ENCODE peak calls at places on chromosomes 12 and 14, in ten cellular contexts. One of them, this sample, is unnamed.

GRCh38 chr12:106084048-106084671 is 54.6 kb downstream of the NUAK1 start:
- DNase-seq in aorta: no peak
- DNase-seq in Panc1: no peak
- DNase-seq in endothelial cell: no peak
- DNase-seq in activated CD4-positive, alpha-beta T cell treated with anti-CD3 and anti-CD28 coated beads for 4 hours: no peak
- DNase-seq in COR-L47: no peak
- DNase-seq in NCI-H510A treated with DMSO at 0.1 percent for 48 hours: no peak
- DNase-seq in stomach: no peak
- DNase-seq in head of caudate nucleus: no peak
- DNase-seq in activated T-helper 1 cell treated with anti-CD3 and anti-CD28 coated beads, Interleukin-2, amount 50 U/mL, for 16 hours: no peak
- DNase-seq in this sample: peak

GRCh38 chr12:129772463-129773169 is 131.2 kb downstream of the TMEM132D start:
- DNase-seq in aorta: no peak
- DNase-seq in Panc1: no peak
- DNase-seq in endothelial cell: no peak
- DNase-seq in activated CD4-positive, alpha-beta T cell treated with anti-CD3 and anti-CD28 coated beads for 4 hours: no peak
- DNase-seq in COR-L47: no peak
- DNase-seq in NCI-H510A treated with DMSO at 0.1 percent for 48 hours: no peak
- DNase-seq in stomach: no peak
- DNase-seq in head of caudate nucleus: no peak
- DNase-seq in activated T-helper 1 cell treated with anti-CD3 and anti-CD28 coated beads, Interleukin-2, amount 50 U/mL, for 16 hours: no peak
- DNase-seq in this sample: no peak

GRCh38 chr12:42296503-42297109 is 29.3 kb downstream of the ZCRB1 start:
- DNase-seq in aorta: no peak
- DNase-seq in Panc1: no peak
- DNase-seq in endothelial cell: no peak
- DNase-seq in activated CD4-positive, alpha-beta T cell treated with anti-CD3 and anti-CD28 coated beads for 4 hours: no peak
- DNase-seq in COR-L47: peak
- DNase-seq in NCI-H510A treated with DMSO at 0.1 percent for 48 hours: no peak
- DNase-seq in stomach: no peak
- DNase-seq in head of caudate nucleus: no peak
- DNase-seq in activated T-helper 1 cell treated with anti-CD3 and anti-CD28 coated beads, Interleukin-2, amount 50 U/mL, for 16 hours: no peak
- DNase-seq in this sample: no peak

GRCh38 chr14:95481391-95482022 is 34.9 kb downstream of the SYNE3 start:
- DNase-seq in aorta: peak
- DNase-seq in Panc1: no peak
- DNase-seq in endothelial cell: no peak
- DNase-seq in activated CD4-positive, alpha-beta T cell treated with anti-CD3 and anti-CD28 coated beads for 4 hours: no peak
- DNase-seq in COR-L47: no peak
- DNase-seq in NCI-H510A treated with DMSO at 0.1 percent for 48 hours: no peak
- DNase-seq in stomach: no peak
- DNase-seq in head of caudate nucleus: no peak
- DNase-seq in activated T-helper 1 cell treated with anti-CD3 and anti-CD28 coated beads, Interleukin-2, amount 50 U/mL, for 16 hours: no peak
- DNase-seq in this sample: no peak

GRCh38 chr12:117521327-117521726 is 159.9 kb upstream of the NOS1 start:
- DNase-seq in aorta: no peak
- DNase-seq in Panc1: no peak
- DNase-seq in endothelial cell: no peak
- DNase-seq in activated CD4-positive, alpha-beta T cell treated with anti-CD3 and anti-CD28 coated beads for 4 hours: no peak
- DNase-seq in COR-L47: no peak
- DNase-seq in NCI-H510A treated with DMSO at 0.1 percent for 48 hours: no peak
- DNase-seq in stomach: no peak
- DNase-seq in head of caudate nucleus: no peak
- DNase-seq in activated T-helper 1 cell treated with anti-CD3 and anti-CD28 coated beads, Interleukin-2, amount 50 U/mL, for 16 hours: no peak
- DNase-seq in this sample: no peak

GRCh38 chr14:36069535-36069900 is 107.0 kb downstream of the PTCSC3 start:
- DNase-seq in aorta: no peak
- DNase-seq in Panc1: peak
- DNase-seq in endothelial cell: peak
- DNase-seq in activated CD4-positive, alpha-beta T cell treated with anti-CD3 and anti-CD28 coated beads for 4 hours: no peak
- DNase-seq in COR-L47: peak
- DNase-seq in NCI-H510A treated with DMSO at 0.1 percent for 48 hours: peak
- DNase-seq in stomach: peak
- DNase-seq in head of caudate nucleus: peak
- DNase-seq in activated T-helper 1 cell treated with anti-CD3 and anti-CD28 coated beads, Interleukin-2, amount 50 U/mL, for 16 hours: no peak
- DNase-seq in this sample: no peak

GRCh38 chr12:56206373-56207166 is 15.2 kb downstream of the RNF41 start:
- DNase-seq in aorta: no peak
- DNase-seq in Panc1: no peak
- DNase-seq in endothelial cell: peak
- DNase-seq in activated CD4-positive, alpha-beta T cell treated with anti-CD3 and anti-CD28 coated beads for 4 hours: peak
- DNase-seq in COR-L47: no peak
- DNase-seq in NCI-H510A treated with DMSO at 0.1 percent for 48 hours: peak
- DNase-seq in stomach: peak
- DNase-seq in head of caudate nucleus: peak
- DNase-seq in activated T-helper 1 cell treated with anti-CD3 and anti-CD28 coated beads, Interleukin-2, amount 50 U/mL, for 16 hours: no peak
- DNase-seq in this sample: no peak

GRCh38 chr12:46608431-46609280 is 217.1 kb downstream of the SLC38A4 start:
- DNase-seq in aorta: no peak
- DNase-seq in Panc1: no peak
- DNase-seq in endothelial cell: no peak
- DNase-seq in activated CD4-positive, alpha-beta T cell treated with anti-CD3 and anti-CD28 coated beads for 4 hours: no peak
- DNase-seq in COR-L47: no peak
- DNase-seq in NCI-H510A treated with DMSO at 0.1 percent for 48 hours: no peak
- DNase-seq in stomach: no peak
- DNase-seq in head of caudate nucleus: no peak
- DNase-seq in activated T-helper 1 cell treated with anti-CD3 and anti-CD28 coated beads, Interleukin-2, amount 50 U/mL, for 16 hours: no peak
- DNase-seq in this sample: no peak

GRCh38 chr12:106078358-106079025 is 60.3 kb downstream of the NUAK1 start:
- DNase-seq in aorta: peak
- DNase-seq in Panc1: no peak
- DNase-seq in endothelial cell: no peak
- DNase-seq in activated CD4-positive, alpha-beta T cell treated with anti-CD3 and anti-CD28 coated beads for 4 hours: no peak
- DNase-seq in COR-L47: no peak
- DNase-seq in NCI-H510A treated with DMSO at 0.1 percent for 48 hours: no peak
- DNase-seq in stomach: no peak
- DNase-seq in head of caudate nucleus: peak
- DNase-seq in activated T-helper 1 cell treated with anti-CD3 and anti-CD28 coated beads, Interleukin-2, amount 50 U/mL, for 16 hours: no peak
- DNase-seq in this sample: no peak

GRCh38 chr14:75450381-75451276 is 22.8 kb downstream of the JDP2 start:
- DNase-seq in aorta: peak
- DNase-seq in Panc1: no peak
- DNase-seq in endothelial cell: no peak
- DNase-seq in activated CD4-positive, alpha-beta T cell treated with anti-CD3 and anti-CD28 coated beads for 4 hours: no peak
- DNase-seq in COR-L47: peak
- DNase-seq in NCI-H510A treated with DMSO at 0.1 percent for 48 hours: no peak
- DNase-seq in stomach: peak
- DNase-seq in head of caudate nucleus: peak
- DNase-seq in activated T-helper 1 cell treated with anti-CD3 and anti-CD28 coated beads, Interleukin-2, amount 50 U/mL, for 16 hours: no peak
- DNase-seq in this sample: no peak

GRCh38 chr12:55818886-55819285 is 1.0 kb downstream of the ORMDL2 start:
- DNase-seq in aorta: peak
- DNase-seq in Panc1: no peak
- DNase-seq in endothelial cell: no peak
- DNase-seq in activated CD4-positive, alpha-beta T cell treated with anti-CD3 and anti-CD28 coated beads for 4 hours: no peak
- DNase-seq in COR-L47: no peak
- DNase-seq in NCI-H510A treated with DMSO at 0.1 percent for 48 hours: no peak
- DNase-seq in stomach: no peak
- DNase-seq in head of caudate nucleus: no peak
- DNase-seq in activated T-helper 1 cell treated with anti-CD3 and anti-CD28 coated beads, Interleukin-2, amount 50 U/mL, for 16 hours: no peak
- DNase-seq in this sample: no peak

GRCh38 chr12:98646165-98646764 is 1.2 kb downstream of the APAF1 start:
- DNase-seq in aorta: no peak
- DNase-seq in Panc1: no peak
- DNase-seq in endothelial cell: no peak
- DNase-seq in activated CD4-positive, alpha-beta T cell treated with anti-CD3 and anti-CD28 coated beads for 4 hours: no peak
- DNase-seq in COR-L47: no peak
- DNase-seq in NCI-H510A treated with DMSO at 0.1 percent for 48 hours: no peak
- DNase-seq in stomach: no peak
- DNase-seq in head of caudate nucleus: no peak
- DNase-seq in activated T-helper 1 cell treated with anti-CD3 and anti-CD28 coated beads, Interleukin-2, amount 50 U/mL, for 16 hours: no peak
- DNase-seq in this sample: no peak

GRCh38 chr14:20750194-20750593 is 4.5 kb downstream of the EDDM3A start:
- DNase-seq in aorta: no peak
- DNase-seq in Panc1: no peak
- DNase-seq in endothelial cell: no peak
- DNase-seq in activated CD4-positive, alpha-beta T cell treated with anti-CD3 and anti-CD28 coated beads for 4 hours: no peak
- DNase-seq in COR-L47: no peak
- DNase-seq in NCI-H510A treated with DMSO at 0.1 percent for 48 hours: no peak
- DNase-seq in stomach: no peak
- DNase-seq in head of caudate nucleus: no peak
- DNase-seq in activated T-helper 1 cell treated with anti-CD3 and anti-CD28 coated beads, Interleukin-2, amount 50 U/mL, for 16 hours: no peak
- DNase-seq in this sample: no peak

GRCh38 chr14:77691259-77691658 is 16.6 kb downstream of the ALKBH1 start:
- DNase-seq in aorta: no peak
- DNase-seq in Panc1: no peak
- DNase-seq in endothelial cell: no peak
- DNase-seq in activated CD4-positive, alpha-beta T cell treated with anti-CD3 and anti-CD28 coated beads for 4 hours: no peak
- DNase-seq in COR-L47: no peak
- DNase-seq in NCI-H510A treated with DMSO at 0.1 percent for 48 hours: no peak
- DNase-seq in stomach: peak
- DNase-seq in head of caudate nucleus: no peak
- DNase-seq in activated T-helper 1 cell treated with anti-CD3 and anti-CD28 coated beads, Interleukin-2, amount 50 U/mL, for 16 hours: no peak
- DNase-seq in this sample: no peak

GRCh38 chr12:42213954-42214426 is 24.1 kb downstream of the YAF2 start:
- DNase-seq in aorta: no peak
- DNase-seq in Panc1: no peak
- DNase-seq in endothelial cell: no peak
- DNase-seq in activated CD4-positive, alpha-beta T cell treated with anti-CD3 and anti-CD28 coated beads for 4 hours: no peak
- DNase-seq in COR-L47: no peak
- DNase-seq in NCI-H510A treated with DMSO at 0.1 percent for 48 hours: no peak
- DNase-seq in stomach: peak
- DNase-seq in head of caudate nucleus: no peak
- DNase-seq in activated T-helper 1 cell treated with anti-CD3 and anti-CD28 coated beads, Interleukin-2, amount 50 U/mL, for 16 hours: no peak
- DNase-seq in this sample: no peak

GRCh38 chr12:47870175-47870781 is 34.5 kb downstream of the VDR start:
- DNase-seq in aorta: peak
- DNase-seq in Panc1: no peak
- DNase-seq in endothelial cell: peak
- DNase-seq in activated CD4-positive, alpha-beta T cell treated with anti-CD3 and anti-CD28 coated beads for 4 hours: no peak
- DNase-seq in COR-L47: no peak
- DNase-seq in NCI-H510A treated with DMSO at 0.1 percent for 48 hours: no peak
- DNase-seq in stomach: peak
- DNase-seq in head of caudate nucleus: no peak
- DNase-seq in activated T-helper 1 cell treated with anti-CD3 and anti-CD28 coated beads, Interleukin-2, amount 50 U/mL, for 16 hours: no peak
- DNase-seq in this sample: no peak

GRCh38 chr14:77097006-77097688 is 911 bp upstream of the CIPC start:
- DNase-seq in aorta: no peak
- DNase-seq in Panc1: no peak
- DNase-seq in endothelial cell: no peak
- DNase-seq in activated CD4-positive, alpha-beta T cell treated with anti-CD3 and anti-CD28 coated beads for 4 hours: no peak
- DNase-seq in COR-L47: no peak
- DNase-seq in NCI-H510A treated with DMSO at 0.1 percent for 48 hours: peak
- DNase-seq in stomach: no peak
- DNase-seq in head of caudate nucleus: no peak
- DNase-seq in activated T-helper 1 cell treated with anti-CD3 and anti-CD28 coated beads, Interleukin-2, amount 50 U/mL, for 16 hours: no peak
- DNase-seq in this sample: no peak

This sample was measured in mesothelial cell of epicardium.